ENCODE peak calls at places on chromosome 7, in seven cellular contexts. P is HS-27A; N is RCC 7860; K is CD4-positive, alpha-beta T cell; O is LNCaP clone FGC; X is GOT3; S is Peyer's patch. R is an unnamed sample.

GRCh38 chr7:279821-280220 is 10.1 kb upstream of the FOXL3 start:
- DNase-seq in O (no peak), X (no peak), S (no peak), N (no peak), P (no peak), K (no peak), R (no peak)

GRCh38 chr7:100159099-100159623 is 638 bp upstream of the TRAPPC14 start:
- DNase-seq in X (no peak), K (no peak), N (no peak), P (no peak), S (no peak), O (no peak), R (no peak)

GRCh38 chr7:55018361-55019328 is at the start of gene EGFR:
- DNase-seq in X (peak), S (peak), K (no peak), O (peak), P (no peak), N (peak), R (peak)

GRCh38 chr7:131620673-131621609 is 64.5 kb upstream of the PODXL start:
- DNase-seq in X (no peak), K (no peak), N (peak), P (no peak), S (no peak), O (no peak), R (no peak)

GRCh38 chr7:144824360-144824759 is 11.5 kb downstream of the TPK1 start:
- DNase-seq in X (no peak), O (no peak), K (no peak), N (peak), P (no peak), S (no peak), R (no peak)

GRCh38 chr7:136053689-136054485 is 76.7 kb upstream of the MTPN start:
- DNase-seq in O (no peak), N (no peak), P (no peak), X (no peak), S (no peak), K (no peak), R (no peak)

GRCh38 chr7:97002555-97003261 is 2.6 kb upstream of the DLX6 start:
- DNase-seq in S (no peak), K (no peak), P (no peak), N (no peak), X (no peak), O (no peak), R (no peak)

GRCh38 chr7:141974831-141975230 is 1.3 kb upstream of the TAS2R38 start:
- DNase-seq in O (no peak), K (no peak), N (no peak), X (no peak), P (no peak), S (peak), R (no peak)

GRCh38 chr7:114082934-114083647 is 164.3 kb upstream of the PPP1R3A start:
- DNase-seq in X (no peak), N (no peak), S (peak), K (no peak), O (no peak), P (no peak), R (peak)

GRCh38 chr7:70752794-70753241 is 379.1 kb upstream of the GALNT17 start:
- DNase-seq in X (no peak), K (no peak), S (no peak), N (no peak), O (no peak), P (no peak), R (no peak)

R was measured in gastrocnemius medialis.